ENCODE peak calls at places on chromosome 2, in four cellular contexts. K is psoas muscle, Z is HL-60, E is iPS DF 6.9. O is an unnamed sample.

GRCh38 chr2:194867328-194867727 is 789.7 kb upstream of the SLC39A10 start:
- DNase-seq in E (no peak), K (no peak), Z (no peak), O (peak; percentile 5)

GRCh38 chr2:146642066-146642465 is 1202.8 kb upstream of the ACVR2A start:
- DNase-seq in E (no peak), K (no peak), Z (no peak), O (no peak)

GRCh38 chr2:85536479-85536878 is 2.5 kb upstream of the MAT2A start:
- DNase-seq in Z (no peak), E (no peak), K (no peak), O (no peak)

GRCh38 chr2:151922845-151923666 is 94.8 kb upstream of the ARL5A start:
- DNase-seq in K (peak; percentile 69), E (no peak), Z (peak; percentile 97), O (peak; percentile 44)

GRCh38 chr2:240226672-240227537 is 86.4 kb upstream of the OTOS start:
- DNase-seq in E (no peak), K (no peak), Z (no peak), O (no peak)

GRCh38 chr2:191441761-191442160 is 196.6 kb downstream of the MYO1B start:
- DNase-seq in K (no peak), Z (no peak), E (no peak), O (no peak)

GRCh38 chr2:97857553-97857952 is 138.2 kb downstream of the TMEM131 start:
- DNase-seq in Z (no peak), K (no peak), E (no peak), O (no peak)

GRCh38 chr2:172513935-172514586 is 41.8 kb upstream of the PDK1 start:
- DNase-seq in K (no peak), Z (peak; percentile 83), E (no peak), O (no peak)

GRCh38 chr2:42342061-42342794 is 18.8 kb downstream of the COX7A2L start:
- DNase-seq in Z (no peak), E (no peak), K (peak; percentile 61), O (peak; percentile 82)

GRCh38 chr2:142165790-142166189 is 35.0 kb upstream of the LRP1B start:
- DNase-seq in Z (peak; percentile 3), K (no peak), E (no peak), O (peak; percentile 66)

GRCh38 chr2:151306621-151307020 is 17.2 kb upstream of the NMI start:
- DNase-seq in Z (no peak), E (no peak), K (no peak), O (peak; percentile 64)

GRCh38 chr2:116511426-116511825 is 1303.1 kb upstream of the DDX18 start:
- DNase-seq in K (no peak), E (no peak), Z (no peak), O (no peak)

DNA sequence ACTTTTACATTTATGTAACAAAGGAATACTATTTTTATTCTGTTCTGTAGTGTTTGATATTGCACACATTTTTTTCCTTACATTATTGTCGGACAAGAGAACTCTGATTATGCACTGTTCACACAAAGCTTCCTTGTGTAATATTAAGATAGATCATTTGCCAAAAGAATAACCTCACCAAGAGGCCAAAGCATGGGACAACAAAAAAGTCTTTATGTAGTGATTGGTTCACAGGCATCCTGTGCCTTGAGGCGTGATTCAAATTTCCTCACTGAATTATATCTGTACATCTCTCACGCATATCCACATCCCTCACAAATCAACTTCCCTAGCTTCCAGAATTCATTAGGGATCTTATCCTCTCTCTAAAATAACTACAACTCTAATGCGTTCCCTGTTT is 642.7 kb downstream of the NR4A2 start:
- DNase-seq in K (no peak), Z (no peak), E (no peak), O (no peak)
- H3K27ac ChIP-seq in K (no peak overlapping the region), Z (no peak overlapping the region), E (no peak overlapping the region), O (no peak overlapping the region)

GRCh38 chr2:22078701-22079100 is 954.9 kb downstream of the TDRD15 start:
- DNase-seq in Z (no peak), E (peak; percentile 2), K (no peak), O (no peak)

GRCh38 chr2:22076512-22076911 is 952.7 kb downstream of the TDRD15 start:
- DNase-seq in K (no peak), E (no peak), Z (no peak), O (no peak)

GRCh38 chr2:22079583-22079982 is 955.8 kb downstream of the TDRD15 start:
- DNase-seq in E (no peak), Z (no peak), K (no peak), O (no peak)
- H3K27ac ChIP-seq in E (no peak overlapping the region), Z (no peak overlapping the region), K (no peak overlapping the region), O (no peak overlapping the region)

GRCh38 chr2:74421248-74421870 is at the start of the genes C2orf81 and WDR54:
- DNase-seq in Z (peak; percentile 74), E (peak; percentile 79), K (peak; percentile 90), O (peak; percentile 77)
- H3K27ac ChIP-seq in Z (peak within 1 kb of the TSS; percentile 40), E (no peak within 1 kb of the TSS), K (no peak within 1 kb of the TSS), O (peak within 1 kb of the TSS; percentile 41)

GRCh38 chr2:237278593-237278992 is 135.4 kb downstream of the COL6A3 start:
- DNase-seq in Z (no peak), E (no peak), K (peak; percentile 82), O (no peak)
- H3K27ac ChIP-seq in Z (no peak overlapping the region), E (no peak overlapping the region), K (peak overlapping the region; percentile 76), O (no peak overlapping the region)

GRCh38 chr2:160402997-160403979 is 90.3 kb downstream of the RBMS1 start:
- DNase-seq in E (no peak), Z (no peak), K (no peak), O (peak; percentile 82)

GRCh38 chr2:160402498-160402897 is 91.1 kb downstream of the RBMS1 start:
- DNase-seq in E (no peak), Z (peak; percentile 16), K (no peak), O (no peak)

GRCh38 chr2:160406591-160407392 is 86.8 kb downstream of the RBMS1 start:
- DNase-seq in K (peak; percentile 52), E (no peak), Z (peak; percentile 91), O (peak; percentile 76)

GRCh38 chr2:160407393-160408204 is 86.0 kb downstream of the RBMS1 start:
- DNase-seq in Z (peak; percentile 63), K (peak; percentile 70), E (no peak), O (no peak)

GRCh38 chr2:160405077-160405865 is 88.3 kb downstream of the RBMS1 start:
- DNase-seq in E (no peak), K (no peak), Z (no peak), O (no peak)
- H3K27ac ChIP-seq in E (no peak overlapping the region), K (no peak overlapping the region), Z (no peak overlapping the region), O (peak overlapping the region; percentile 64)

GRCh38 chr2:26757873-26758789 is 6.0 kb upstream of the SLC35F6 start:
- DNase-seq in K (peak; percentile 50), E (peak; percentile 54), Z (no peak), O (peak; percentile 97)
- H3K27ac ChIP-seq in K (peak overlapping the region; percentile 65), E (no peak overlapping the region), Z (no peak overlapping the region), O (peak overlapping the region; percentile 28)